ENCODE peak calls at places on chromosome 11, in ten cellular contexts. G is neuronal stem cell; A is stimulated activated naive CD4-positive, alpha-beta T cell; M is HS-27A; S is left lung; D is activated T-cell treated with anti-CD3 and anti-CD28 coated beads for 1 hour; B is activated effector memory CD4-positive, alpha-beta T cell treated with Interleukin-2 at 50 U/mL for 16 hours; U is tibial artery; F is RWPE1; V is KG1. C is an unnamed sample.

GRCh38 chr11:9922806-9923205 is 258.9 kb downstream of the SWAP70 start:
- DNase-seq in G (no peak), A (no peak), M (no peak), S (no peak), D (no peak), B (no peak), U (no peak), F (no peak), V (no peak), C (no peak)

GRCh38 chr11:70538641-70539359 is 140.5 kb downstream of the CTTN start:
- DNase-seq in G (no peak), A (no peak), M (no peak), S (no peak), D (no peak), B (no peak), U (no peak), F (no peak), V (no peak), C (no peak)

GRCh38 chr11:813037-813436 is 3.3 kb downstream of the RPLP2 start:
- DNase-seq in G (no peak), A (no peak), M (no peak), S (no peak), D (no peak), B (no peak), U (no peak), F (no peak), V (no peak), C (no peak)

GRCh38 chr11:15685311-15685710 is 570.6 kb downstream of the INSC start:
- DNase-seq in G (no peak), A (no peak), M (no peak), S (no peak), D (no peak), B (no peak), U (no peak), F (no peak), V (no peak), C (no peak)

GRCh38 chr11:101880208-101880607 is 34.6 kb upstream of the CEP126 start:
- DNase-seq in G (no peak), A (no peak), M (no peak), S (no peak), D (no peak), B (no peak), U (no peak), F (no peak), V (peak), C (no peak)

GRCh38 chr11:103315248-103315647 is 206.0 kb downstream of the DYNC2H1 start:
- DNase-seq in G (no peak), A (no peak), M (no peak), S (no peak), D (no peak), B (no peak), U (no peak), F (no peak), V (no peak), C (no peak)

GRCh38 chr11:70073188-70073817 is 4.8 kb upstream of the ANO1 start:
- DNase-seq in G (no peak), A (no peak), M (no peak), S (no peak), D (no peak), B (no peak), U (no peak), F (no peak), V (no peak), C (no peak)

GRCh38 chr11:61049854-61050253 is 52.4 kb upstream of the CD5 start:
- DNase-seq in G (no peak), A (no peak), M (no peak), S (no peak), D (no peak), B (no peak), U (no peak), F (no peak), V (no peak), C (no peak)

GRCh38 chr11:17544181-17544622 is at the start of gene USH1C:
- DNase-seq in G (no peak), A (no peak), M (no peak), S (no peak), D (no peak), B (no peak), U (no peak), F (peak), V (no peak), C (no peak)

GRCh38 chr11:48007677-48008076 is 27.3 kb downstream of the PTPRJ start:
- DNase-seq in G (no peak), A (no peak), M (no peak), S (peak), D (no peak), B (no peak), U (no peak), F (no peak), V (no peak), C (no peak)

GRCh38 chr11:121365304-121365703 is 72.7 kb downstream of the SC5D start:
- DNase-seq in G (no peak), A (no peak), M (no peak), S (no peak), D (no peak), B (no peak), U (no peak), F (no peak), V (no peak), C (no peak)

GRCh38 chr11:111777094-111778046 is 11.2 kb upstream of the PPP2R1B start:
- DNase-seq in G (peak), A (no peak), M (peak), S (no peak), D (no peak), B (no peak), U (no peak), F (peak), V (peak), C (peak)